ENCODE peak calls at places on chromosomes 2 and 18, in six cellular contexts. A, Q, L, O, B and Y are unnamed samples.

GRCh38 chr2:113979172-113980128 is 89.6 kb downstream of the ACTR3 start:
- DNase-seq in O (peak), L (no peak), Q (peak), B (no peak), A (no peak), Y (no peak)

GRCh38 chr18:57943723-57944122 is 100.3 kb upstream of the NEDD4L start:
- DNase-seq in O (no peak), A (no peak), Q (no peak), L (peak), B (no peak), Y (no peak)

GRCh38 chr2:220512419-220512818 is 885.0 kb downstream of the SLC4A3 start:
- DNase-seq in Q (no peak), O (no peak), L (peak), A (no peak), B (no peak), Y (no peak)

GRCh38 chr2:11314482-11314881 is 30.0 kb downstream of the ROCK2 start:
- DNase-seq in B (no peak), A (no peak), Q (no peak), O (no peak), L (no peak), Y (no peak)

GRCh38 chr2:209772316-209772715 is 684 bp downstream of the UNC80 start:
- DNase-seq in B (no peak), A (no peak), O (no peak), L (no peak), Q (no peak), Y (no peak)

GRCh38 chr18:22179174-22179573 is 9.8 kb downstream of the GATA6 start:
- DNase-seq in Q (no peak), B (no peak), L (no peak), A (no peak), O (no peak), Y (no peak)

GRCh38 chr2:205754924-205755321 is 72.6 kb downstream of the NRP2 start:
- DNase-seq in Q (no peak), B (peak), O (no peak), L (peak), A (no peak), Y (no peak)

GRCh38 chr2:96730212-96730611 is 9.7 kb downstream of the LMAN2L start:
- DNase-seq in Q (no peak), L (peak), A (no peak), O (no peak), B (no peak), Y (no peak)

GRCh38 chr2:96631804-96632435 is 6.2 kb downstream of the KANSL3 start:
- DNase-seq in L (peak), O (no peak), A (no peak), Q (no peak), B (peak), Y (no peak)

GRCh38 chr2:186687774-186688173 is 6.1 kb upstream of the FAM171B start:
- DNase-seq in Q (no peak), B (peak), L (peak), A (no peak), O (no peak), Y (no peak)